ENCODE peak calls at places on chromosome 15, in five cellular contexts. A is stimulated activated CD4-positive, alpha-beta T cell treated with anti-CD3 and anti-CD28 coated beads, Interleukin-1b, Interleukin-23, amount 100 ng/mL, for 24 hours; N is NAMALWA; J is activated CD8-positive, alpha-beta T cell treated with anti-CD3 and anti-CD28 coated beads for 36 hours; I is fibroblast of gingiva. W is an unnamed sample.

GRCh38 chr15:66738595-66738994 is 36.6 kb downstream of the SMAD6 start:
- DNase-seq in A (no peak), N (no peak), J (no peak), I (no peak), W (no peak)

GRCh38 chr15:92864127-92864814 is 35.9 kb upstream of the CHD2 start:
- DNase-seq in A (no peak), N (no peak), J (no peak), I (no peak), W (no peak)

GRCh38 chr15:93414576-93415231 is 325.7 kb upstream of the RGMA start:
- DNase-seq in A (no peak), N (no peak), J (no peak), I (no peak), W (no peak)

GRCh38 chr15:64369078-64369607 is 12.1 kb downstream of the PCLAF start:
- DNase-seq in A (no peak), N (no peak), J (no peak), I (no peak), W (no peak)

GRCh38 chr15:83871808-83872559 is 218.1 kb downstream of the ADAMTSL3 start:
- DNase-seq in A (no peak), N (no peak), J (no peak), I (peak; percentile 34), W (no peak)

GRCh38 chr15:28005004-28005527 is 94.0 kb downstream of the OCA2 start:
- DNase-seq in A (no peak), N (no peak), J (no peak), I (no peak), W (no peak)

GRCh38 chr15:53072077-53072476 is 281.9 kb upstream of the ONECUT1 start:
- DNase-seq in A (no peak), N (peak; percentile 35), J (peak; percentile 38), I (no peak), W (peak; percentile 40)

GRCh38 chr15:55282284-55282833 is 7.3 kb downstream of the RAB27A start:
- DNase-seq in A (no peak), N (no peak), J (peak; percentile 45), I (peak; percentile 71), W (no peak)

GRCh38 chr15:55060831-55061230 is 135.9 kb downstream of the RSL24D1 start:
- DNase-seq in A (no peak), N (no peak), J (no peak), I (no peak), W (no peak)

GRCh38 chr15:52290800-52291199 is 4.8 kb downstream of the MYO5C start:
- DNase-seq in A (no peak), N (no peak), J (no peak), I (no peak), W (no peak)

GRCh38 chr15:88331291-88331690 is 74.8 kb upstream of the NTRK3 start:
- DNase-seq in A (peak; percentile 16), N (peak; percentile 78), J (peak; percentile 79), I (no peak), W (peak; percentile 73)

GRCh38 chr15:45402955-45403892 is 24.9 kb upstream of the GATM start:
- DNase-seq in A (peak; percentile 8), N (peak; percentile 47), J (peak; percentile 40), I (peak; percentile 29), W (peak; percentile 37)

GRCh38 chr15:70375006-70375409 is 277.3 kb upstream of the TLE3 start:
- DNase-seq in A (no peak), N (no peak), J (no peak), I (peak; percentile 28), W (no peak)

GRCh38 chr15:63185206-63185605 is 4.2 kb upstream of the RAB8B start:
- DNase-seq in A (no peak), N (no peak), J (no peak), I (no peak), W (no peak)

GRCh38 chr15:54803139-54803808 is 393.5 kb downstream of the RSL24D1 start:
- DNase-seq in A (no peak), N (peak; percentile 26), J (no peak), I (no peak), W (no peak)

GRCh38 chr15:101502572-101503295 is 13.2 kb upstream of the PCSK6 start:
- DNase-seq in A (no peak), N (no peak), J (no peak), I (no peak), W (peak; percentile 3)

GRCh38 chr15:70376031-70376928 is 278.6 kb upstream of the TLE3 start:
- DNase-seq in A (no peak), N (no peak), J (no peak), I (no peak), W (no peak)

GRCh38 chr15:39183177-39183881 is 397.6 kb upstream of the THBS1 start:
- DNase-seq in A (no peak), N (no peak), J (no peak), I (peak; percentile 22), W (no peak)

GRCh38 chr15:80478075-80478474 is 73.9 kb downstream of the ARNT2 start:
- DNase-seq in A (no peak), N (no peak), J (no peak), I (no peak), W (no peak)

GRCh38 chr15:78264304-78265136 is at the start of gene DNAJA4:
- DNase-seq in A (peak; percentile 25), N (no peak), J (peak; percentile 69), I (peak; percentile 49), W (no peak)

GRCh38 chr15:81531141-81531592 is 157.2 kb upstream of the TMC3 start:
- DNase-seq in A (no peak), N (no peak), J (no peak), I (no peak), W (no peak)

GRCh38 chr15:49987198-49987785 is 131.7 kb downstream of the ATP8B4 start:
- DNase-seq in A (no peak), N (no peak), J (no peak), I (no peak), W (no peak)

GRCh38 chr15:57183041-57183440 is 193.3 kb upstream of the CGNL1 start:
- DNase-seq in A (no peak), N (no peak), J (no peak), I (peak; percentile 21), W (no peak)

GRCh38 chr15:34038404-34039179 is 412 bp downstream of the AVEN start:
- DNase-seq in A (peak; percentile 60), N (peak; percentile 79), J (peak; percentile 76), I (peak; percentile 79), W (peak; percentile 45)

GRCh38 chr15:80695911-80696651 is 971 bp downstream of the ABHD17C start:
- DNase-seq in A (peak; percentile 2), N (peak; percentile 52), J (peak; percentile 28), I (peak; percentile 24), W (peak; percentile 38)

GRCh38 chr15:77502379-77503095 is 81.8 kb downstream of the HMG20A start:
- DNase-seq in A (no peak), N (no peak), J (no peak), I (no peak), W (no peak)